ENCODE peak calls at places on chromosomes 13 and 19, in ten cellular contexts. A is PC-3, M is substantia nigra, B is endodermal cell, I is RWPE1, O is lower lobe of right lung, D is HL-60, X is heart right ventricle, W is right cardiac atrium, L is lung. C is an unnamed sample.

GRCh38 chr13:48234652-48235099 is 1.7 kb downstream of the ITM2B start:
- DNase-seq in B (no peak), O (no peak), M (no peak), X (no peak), I (no peak), W (no peak), L (no peak), A (peak), D (no peak), C (no peak)

GRCh38 chr13:112972867-112973576 is 4.0 kb downstream of the MCF2L start:
- DNase-seq in X (no peak), A (no peak), W (peak), D (no peak), I (no peak), B (no peak), L (peak), M (no peak), O (peak), C (no peak)

GRCh38 chr19:44767295-44768180 is 10.2 kb upstream of the CBLC start:
- DNase-seq in X (no peak), A (no peak), M (no peak), I (no peak), D (peak), O (no peak), L (no peak), W (no peak), B (no peak), C (no peak)

GRCh38 chr19:44623080-44623479 is 9.7 kb downstream of the IGSF23 start:
- DNase-seq in B (no peak), A (peak), D (peak), I (no peak), O (no peak), X (no peak), M (no peak), W (no peak), L (no peak), C (no peak)

GRCh38 chr13:50358221-50358620 is 343.0 kb downstream of the KCNRG start:
- DNase-seq in A (peak), W (no peak), X (peak), O (no peak), M (no peak), I (no peak), B (no peak), D (no peak), L (no peak), C (no peak)

GRCh38 chr19:33098023-33098652 is 17.2 kb downstream of the GPATCH1 start:
- DNase-seq in A (peak), W (peak), D (no peak), I (no peak), B (no peak), O (no peak), X (no peak), M (no peak), L (no peak), C (no peak)

GRCh38 chr19:8631425-8631819 is 989 bp downstream of the NFILZ start:
- DNase-seq in A (no peak), M (no peak), I (no peak), W (peak), O (no peak), L (no peak), B (peak), X (no peak), D (no peak), C (no peak)

GRCh38 chr13:52949744-52950143 is 78.9 kb upstream of the OLFM4 start:
- DNase-seq in D (no peak), L (no peak), W (peak), O (no peak), I (no peak), M (peak), X (no peak), A (no peak), B (no peak), C (no peak)

GRCh38 chr19:4431808-4432674 is 25.6 kb downstream of the UBXN6 start:
- DNase-seq in X (no peak), B (peak), W (peak), L (no peak), O (peak), D (peak), I (no peak), M (no peak), A (no peak), C (no peak)

GRCh38 chr19:41308450-41309224 is 1.3 kb upstream of the CCDC97 start:
- DNase-seq in B (peak), A (peak), D (peak), M (peak), L (peak), W (peak), O (peak), X (peak), I (peak), C (peak)

GRCh38 chr13:97953376-97953970 is at the start of gene IPO5:
- DNase-seq in L (no peak), D (no peak), X (no peak), W (no peak), M (no peak), I (no peak), O (no peak), A (no peak), B (no peak), C (no peak)

GRCh38 chr13:59166174-59166573 is 997.6 kb downstream of the DIAPH3 start:
- DNase-seq in L (no peak), X (no peak), D (no peak), W (no peak), A (no peak), O (no peak), I (no peak), B (no peak), M (no peak), C (no peak)

GRCh38 chr13:70849267-70849666 is 741.0 kb upstream of the KLHL1 start:
- DNase-seq in O (no peak), A (peak), I (no peak), B (no peak), X (no peak), D (no peak), M (no peak), L (no peak), W (no peak), C (no peak)

GRCh38 chr13:79900356-79900755 is 419.4 kb downstream of the NDFIP2 start:
- DNase-seq in X (no peak), O (no peak), W (no peak), D (no peak), B (no peak), L (no peak), M (no peak), A (no peak), I (no peak), C (no peak)

GRCh38 chr19:4328243-4328990 is 10.2 kb downstream of the STAP2 start:
- DNase-seq in O (peak), X (peak), B (peak), M (peak), A (no peak), L (peak), W (peak), I (no peak), D (peak), C (peak)

GRCh38 chr13:95896302-95896701 is 156.9 kb downstream of the UGGT2 start:
- DNase-seq in M (no peak), D (no peak), X (no peak), A (peak), B (no peak), I (no peak), O (no peak), W (no peak), L (no peak), C (no peak)

GRCh38 chr13:98485561-98485960 is 91.3 kb downstream of the STK24 start:
- DNase-seq in D (no peak), I (no peak), W (no peak), A (no peak), O (no peak), M (no peak), X (no peak), L (no peak), B (peak), C (no peak)

GRCh38 chr19:28555317-28555716 is 657.6 kb downstream of the UQCRFS1 start:
- DNase-seq in I (no peak), A (no peak), B (no peak), X (no peak), D (no peak), M (no peak), W (no peak), O (no peak), L (peak), C (no peak)

GRCh38 chr19:3936506-3937442 is 3.9 kb downstream of the NMRK2 start:
- DNase-seq in B (no peak), O (no peak), I (no peak), X (no peak), L (no peak), A (no peak), D (no peak), M (no peak), W (no peak), C (no peak)

DNA sequence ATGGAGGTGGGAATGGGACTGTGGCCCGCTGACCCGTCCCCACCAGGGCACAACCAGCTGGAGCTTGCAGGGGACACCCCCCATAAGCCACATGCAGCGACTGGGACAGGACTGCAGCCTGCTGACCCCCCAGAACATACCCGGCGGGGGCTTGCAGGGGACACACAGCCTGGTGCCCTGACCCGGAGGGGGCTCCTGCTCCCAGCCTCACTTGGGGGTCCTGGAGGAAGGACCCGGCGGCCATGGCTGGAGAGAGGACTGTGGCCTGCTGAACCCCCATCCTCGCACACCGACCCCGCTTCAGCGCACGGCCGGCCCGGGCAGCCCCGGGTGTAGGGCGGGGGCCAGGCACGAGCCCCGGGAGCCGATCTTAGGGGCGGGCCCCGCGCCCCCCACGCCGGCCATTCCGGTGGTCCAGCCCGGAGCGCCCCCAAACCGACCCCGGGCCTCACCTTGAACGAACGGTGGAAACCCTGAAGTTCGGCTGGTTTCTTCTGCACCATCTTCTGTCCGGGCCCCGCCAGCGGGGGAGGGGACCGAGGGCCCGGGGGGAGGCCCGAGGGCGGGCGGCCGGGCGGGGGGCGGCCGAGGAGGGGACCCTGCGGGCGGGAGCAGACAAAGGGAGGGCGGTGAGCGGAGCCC is 574 bp downstream of the MKNK2 start:
- DNase-seq in X (no peak), A (no peak), D (no peak), I (no peak), O (no peak), L (no peak), M (no peak), B (no peak), W (peak), C (no peak)
- H3K27ac ChIP-seq in X (peak), A (peak), D (peak), I (peak), O (peak), L (peak), M (peak), B (no peak), W (peak), C (peak)

GRCh38 chr19:48648134-48648533 is 2.1 kb upstream of the CA11 start:
- DNase-seq in A (no peak), M (no peak), O (no peak), L (no peak), D (no peak), B (no peak), W (no peak), X (no peak), I (no peak), C (no peak)
- H3K27ac ChIP-seq in A (no peak), M (no peak), O (no peak), L (no peak), D (no peak), B (no peak), W (no peak), X (no peak), I (peak), C (no peak)

GRCh38 chr19:11131471-11131870 is 24.1 kb downstream of the SPC24 start:
- DNase-seq in X (no peak), O (no peak), D (no peak), B (no peak), A (no peak), W (no peak), M (no peak), L (no peak), I (no peak), C (no peak)
- H3K27ac ChIP-seq in X (no peak), O (peak), D (no peak), B (peak), A (no peak), W (peak), M (no peak), L (no peak), I (peak), C (no peak)

GRCh38 chr13:27622881-27623280 is 1.2 kb downstream of the POLR1D start:
- DNase-seq in D (no peak), X (no peak), M (no peak), B (no peak), A (no peak), O (no peak), W (no peak), I (no peak), L (no peak), C (no peak)
- H3K27ac ChIP-seq in D (no peak), X (no peak), M (no peak), B (no peak), A (no peak), O (no peak), W (no peak), I (no peak), L (no peak), C (no peak)

C was measured in CD4-positive, alpha-beta T cell.